ENCODE peak calls at places on chromosomes 3 and 15, in six cellular contexts. R, E, K, Q, P and W are unnamed samples.

GRCh38 chr3:13427662-13428603 is 7.8 kb upstream of the NUP210 start:
- DNase-seq in E (no peak), R (no peak), K (no peak), P (peak; percentile 89), Q (no peak), W (no peak)

GRCh38 chr3:73813291-73813977 is 188.7 kb upstream of the PDZRN3 start:
- DNase-seq in K (no peak), P (no peak), E (no peak), R (no peak), Q (no peak), W (no peak)

GRCh38 chr15:60917469-60918130 is 311.5 kb downstream of the RORA start:
- DNase-seq in Q (no peak), P (no peak), K (no peak), E (peak; percentile 37), R (no peak), W (no peak)

GRCh38 chr3:51539291-51539891 is 872 bp downstream of the RAD54L2 start:
- DNase-seq in Q (peak; percentile 9), E (peak; percentile 41), P (peak; percentile 51), R (no peak), K (no peak), W (peak; percentile 47)

GRCh38 chr15:40322531-40323238 is 807 bp upstream of the INAFM2 start:
- DNase-seq in P (no peak), K (no peak), R (no peak), E (no peak), Q (no peak), W (no peak)

GRCh38 chr3:125212509-125213372 is at the start of gene SLC12A8:
- DNase-seq in P (no peak), E (peak; percentile 66), Q (no peak), K (no peak), R (no peak), W (peak; percentile 61)

GRCh38 chr3:184795493-184796198 is 16.3 kb upstream of the VPS8 start:
- DNase-seq in R (no peak), Q (no peak), K (no peak), E (no peak), P (no peak), W (no peak)

GRCh38 chr15:77160562-77161481 is 89.9 kb upstream of the TSPAN3 start:
- DNase-seq in R (no peak), K (no peak), E (peak; percentile 82), P (no peak), Q (no peak), W (peak; percentile 13)

GRCh38 chr3:4850211-4850927 is 128.9 kb upstream of the BHLHE40 start:
- DNase-seq in Q (no peak), K (no peak), R (no peak), E (no peak), P (no peak), W (peak; percentile 31)

GRCh38 chr3:147392083-147392916 is 14.0 kb downstream of the ZIC4 start:
- DNase-seq in Q (no peak), R (no peak), P (no peak), K (no peak), E (no peak), W (no peak)

GRCh38 chr15:29123991-29124390 is 145.6 kb downstream of the NSMCE3 start:
- DNase-seq in P (no peak), E (no peak), Q (no peak), R (no peak), K (no peak), W (no peak)

GRCh38 chr3:175431396-175431795 is 572.3 kb downstream of the NAALADL2 start:
- DNase-seq in R (no peak), P (no peak), K (no peak), E (peak; percentile 39), Q (no peak), W (no peak)

GRCh38 chr3:24242012-24242698 is 252.5 kb downstream of the THRB start:
- DNase-seq in E (no peak), R (no peak), P (no peak), Q (no peak), K (no peak), W (no peak)

GRCh38 chr15:32838338-32838737 is 120.5 kb downstream of the GREM1 start:
- DNase-seq in P (no peak), K (no peak), Q (no peak), E (no peak), R (no peak), W (no peak)

GRCh38 chr3:55416381-55416821 is 70.7 kb downstream of the WNT5A start:
- DNase-seq in R (no peak), P (no peak), Q (no peak), E (no peak), K (peak; percentile 74), W (no peak)

GRCh38 chr15:79673416-79674123 is 223.2 kb downstream of the MTHFS start:
- DNase-seq in E (no peak), Q (no peak), R (no peak), P (no peak), K (no peak), W (peak; percentile 59)

GRCh38 chr15:96851613-96852012 is 521.1 kb downstream of the NR2F2 start:
- DNase-seq in Q (no peak), R (no peak), K (no peak), P (no peak), E (peak; percentile 16), W (no peak)

GRCh38 chr3:66402596-66403267 is 98.1 kb downstream of the LRIG1 start:
- DNase-seq in P (no peak), Q (no peak), E (no peak), R (no peak), K (no peak), W (no peak)

GRCh38 chr3:69204315-69204957 is 82.0 kb upstream of the LMOD3 start:
- DNase-seq in E (no peak), Q (no peak), R (no peak), K (no peak), P (no peak), W (peak; percentile 53)

GRCh38 chr3:70861234-70861633 is 548.8 kb upstream of the MDFIC2 start:
- DNase-seq in P (no peak), E (no peak), Q (no peak), K (no peak), R (no peak), W (no peak)

GRCh38 chr15:85642693-85643058 is 152.0 kb downstream of the KLHL25 start:
- DNase-seq in Q (no peak), P (no peak), K (no peak), R (no peak), E (peak; percentile 36), W (no peak)

GRCh38 chr15:35548435-35548834 is 2.5 kb upstream of the DPH6 start:
- DNase-seq in K (no peak), R (no peak), E (no peak), Q (no peak), P (no peak), W (no peak)

GRCh38 chr15:35547775-35548364 is 1.9 kb upstream of the DPH6 start:
- DNase-seq in E (no peak), P (peak; percentile 3), K (no peak), R (no peak), Q (no peak), W (no peak)

GRCh38 chr15:35546581-35547381 is 816 bp upstream of the DPH6 start:
- DNase-seq in R (no peak), Q (no peak), E (peak; percentile 29), P (no peak), K (no peak), W (no peak)

GRCh38 chr15:35545825-35546580 is at the start of gene DPH6:
- DNase-seq in P (peak; percentile 86), Q (peak; percentile 80), E (peak; percentile 80), K (peak; percentile 44), R (peak; percentile 45), W (peak; percentile 81)

DNA sequence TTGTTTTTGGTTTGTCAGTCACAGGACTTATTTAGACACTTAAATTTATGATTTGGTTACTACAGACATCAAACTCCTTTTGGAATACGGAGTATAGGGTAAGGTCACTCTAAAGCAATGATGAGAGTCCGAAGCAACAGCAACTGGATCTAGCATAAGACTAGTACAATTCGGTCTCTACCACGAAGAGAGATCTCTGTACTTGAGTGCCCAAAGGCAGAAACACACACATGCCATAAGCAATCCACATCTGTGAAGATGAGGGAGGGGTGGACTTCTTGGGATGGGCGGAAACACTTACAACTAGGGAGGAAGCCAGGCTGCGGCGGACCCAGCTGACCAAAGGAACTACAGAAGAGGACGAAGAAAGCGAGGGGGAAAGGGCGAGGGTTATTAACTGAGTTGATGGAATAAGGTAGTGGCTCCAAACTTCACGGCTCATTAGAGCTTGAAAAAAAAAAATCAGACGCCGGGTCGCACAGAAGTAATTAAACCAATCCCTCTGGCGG is 595 bp downstream of the DPH6 start:
- DNase-seq in E (peak; percentile 62), K (peak; percentile 24), Q (no peak), P (peak; percentile 50), R (peak; percentile 22), W (peak; percentile 6)
- TF ChIP-seq CTCF in E (no peak), K (no peak), Q (no peak), P (no peak), R (no peak), W (no peak)

GRCh38 chr3:48536787-48537186 is 19.8 kb downstream of the PFKFB4 start:
- DNase-seq in R (no peak), Q (no peak), K (no peak), P (no peak), E (no peak), W (no peak)

GRCh38 chr3:48536116-48536515 is 20.5 kb downstream of the PFKFB4 start:
- DNase-seq in E (no peak), Q (no peak), K (no peak), R (no peak), P (no peak), W (no peak)

GRCh38 chr3:48535578-48535977 is 21.0 kb downstream of the PFKFB4 start:
- DNase-seq in Q (no peak), K (no peak), R (no peak), E (no peak), P (no peak), W (no peak)

GRCh38 chr3:48532271-48532973 is 24.2 kb downstream of the PFKFB4 start:
- DNase-seq in K (no peak), Q (no peak), P (no peak), E (no peak), R (no peak), W (no peak)

DNA sequence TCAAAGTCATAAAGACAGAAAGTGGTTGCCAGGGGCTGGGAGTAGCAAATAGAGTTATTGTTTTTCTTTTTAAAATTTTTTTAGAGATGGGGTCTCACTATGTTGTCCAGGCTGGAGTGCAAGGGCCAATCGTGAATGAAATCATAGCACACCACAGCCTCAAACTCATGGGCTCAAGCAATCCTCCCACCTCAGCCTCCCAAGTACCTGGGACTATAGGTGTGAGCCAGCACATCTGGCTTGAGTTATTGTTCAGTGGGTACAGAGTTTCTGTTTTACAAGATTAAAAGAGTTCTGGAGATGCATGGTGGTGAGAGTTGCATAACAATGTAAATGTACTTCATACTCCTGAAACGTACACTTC is 23.6 kb downstream of the PFKFB4 start:
- DNase-seq in R (no peak), E (no peak), Q (no peak), K (no peak), P (no peak), W (no peak)
- TF ChIP-seq CTCF in R (no peak), E (no peak), Q (no peak), K (no peak), P (no peak), W (no peak)

GRCh38 chr3:16319307-16319706 is 54.3 kb downstream of the OXNAD1 start:
- DNase-seq in E (no peak), Q (peak; percentile 65), K (no peak), P (peak; percentile 38), R (no peak), W (peak; percentile 48)
- TF ChIP-seq CTCF in E (peak; percentile 24), Q (peak; percentile 72), K (peak; percentile 31), P (peak; percentile 85), R (no peak), W (peak; percentile 26)

DNA sequence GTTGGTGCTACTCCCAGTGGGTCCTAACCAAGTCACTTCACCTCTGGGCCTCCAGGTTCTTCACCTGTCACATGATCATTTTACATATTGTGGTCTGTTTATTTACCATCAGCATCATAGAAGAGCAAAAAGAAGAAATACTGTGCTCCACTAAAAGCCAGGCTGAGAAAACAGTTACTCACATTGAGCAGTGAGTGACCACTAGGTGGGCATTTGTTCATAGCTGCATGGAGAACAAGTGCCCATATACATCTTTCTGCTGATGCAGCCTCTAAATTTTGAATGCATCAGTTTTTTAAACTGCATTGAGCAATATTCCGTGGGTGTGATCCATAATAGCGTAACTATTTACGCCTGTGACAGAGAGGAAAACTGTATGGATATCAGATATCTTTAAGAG is 76.2 kb downstream of the DCUN1D1 start:
- DNase-seq in K (no peak), E (no peak), P (no peak), Q (no peak), R (no peak), W (no peak)
- TF ChIP-seq CTCF in K (peak; percentile 28), E (no peak), P (no peak), Q (no peak), R (peak; percentile 38), W (no peak)